ENCODE peak calls at places on chromosomes 4 and X, in eight cellular contexts. One of them, this sample, is unnamed.

GRCh38 chrX:68114573-68115199 is 318.6 kb downstream of the OPHN1 start:
- DNase-seq in HFFc6: peak; percentile 31
- DNase-seq in iris pigment epithelial cell: peak; percentile 28
- DNase-seq in WTC11: no peak
- DNase-seq in amniotic stem cell: no peak
- DNase-seq in neuronal stem cell: no peak
- DNase-seq in activated CD8-positive, alpha-beta memory T cell treated with anti-CD3 and anti-CD28 coated beads, Interleukin-2, amount 50 U/mL, for 4 hours: no peak
- DNase-seq in fibroblast of mammary gland: peak; percentile 43
- DNase-seq in this sample: no peak

GRCh38 chr4:149881744-149882143 is 66.1 kb upstream of the IQCM start:
- DNase-seq in activated CD8-positive, alpha-beta memory T cell treated with anti-CD3 and anti-CD28 coated beads, Interleukin-2, amount 50 U/mL, for 4 hours: no peak
- DNase-seq in neuronal stem cell: no peak
- DNase-seq in fibroblast of mammary gland: no peak
- DNase-seq in WTC11: no peak
- DNase-seq in HFFc6: no peak
- DNase-seq in iris pigment epithelial cell: no peak
- DNase-seq in amniotic stem cell: no peak
- DNase-seq in this sample: no peak

GRCh38 chrX:47210661-47211425 is 7.6 kb upstream of the CDK16 start:
- DNase-seq in iris pigment epithelial cell: no peak
- DNase-seq in fibroblast of mammary gland: no peak
- DNase-seq in neuronal stem cell: no peak
- DNase-seq in amniotic stem cell: no peak
- DNase-seq in activated CD8-positive, alpha-beta memory T cell treated with anti-CD3 and anti-CD28 coated beads, Interleukin-2, amount 50 U/mL, for 4 hours: no peak
- DNase-seq in HFFc6: no peak
- DNase-seq in WTC11: no peak
- DNase-seq in this sample: no peak

GRCh38 chrX:17242470-17242869 is 132.5 kb upstream of the NHS start:
- DNase-seq in WTC11: peak; percentile 35
- DNase-seq in iris pigment epithelial cell: peak; percentile 42
- DNase-seq in neuronal stem cell: peak; percentile 42
- DNase-seq in HFFc6: peak; percentile 31
- DNase-seq in fibroblast of mammary gland: peak; percentile 61
- DNase-seq in amniotic stem cell: no peak
- DNase-seq in activated CD8-positive, alpha-beta memory T cell treated with anti-CD3 and anti-CD28 coated beads, Interleukin-2, amount 50 U/mL, for 4 hours: no peak
- DNase-seq in this sample: peak; percentile 40

GRCh38 chr4:4681651-4682050 is 139.8 kb upstream of the STX18 start:
- DNase-seq in HFFc6: no peak
- DNase-seq in neuronal stem cell: no peak
- DNase-seq in WTC11: no peak
- DNase-seq in iris pigment epithelial cell: no peak
- DNase-seq in amniotic stem cell: no peak
- DNase-seq in fibroblast of mammary gland: no peak
- DNase-seq in activated CD8-positive, alpha-beta memory T cell treated with anti-CD3 and anti-CD28 coated beads, Interleukin-2, amount 50 U/mL, for 4 hours: no peak
- DNase-seq in this sample: no peak

GRCh38 chr4:10783351-10783750 is 98.8 kb upstream of the CLNK start:
- DNase-seq in HFFc6: peak; percentile 47
- DNase-seq in WTC11: no peak
- DNase-seq in amniotic stem cell: peak; percentile 8
- DNase-seq in activated CD8-positive, alpha-beta memory T cell treated with anti-CD3 and anti-CD28 coated beads, Interleukin-2, amount 50 U/mL, for 4 hours: no peak
- DNase-seq in iris pigment epithelial cell: peak; percentile 88
- DNase-seq in fibroblast of mammary gland: peak; percentile 73
- DNase-seq in neuronal stem cell: no peak
- DNase-seq in this sample: no peak

GRCh38 chr4:24443200-24443599 is 141.2 kb downstream of the DHX15 start:
- DNase-seq in activated CD8-positive, alpha-beta memory T cell treated with anti-CD3 and anti-CD28 coated beads, Interleukin-2, amount 50 U/mL, for 4 hours: no peak
- DNase-seq in HFFc6: no peak
- DNase-seq in fibroblast of mammary gland: no peak
- DNase-seq in WTC11: no peak
- DNase-seq in amniotic stem cell: no peak
- DNase-seq in neuronal stem cell: no peak
- DNase-seq in iris pigment epithelial cell: no peak
- DNase-seq in this sample: no peak

GRCh38 chrX:18549643-18550042 is 122.3 kb downstream of the RS1 start:
- DNase-seq in iris pigment epithelial cell: no peak
- DNase-seq in activated CD8-positive, alpha-beta memory T cell treated with anti-CD3 and anti-CD28 coated beads, Interleukin-2, amount 50 U/mL, for 4 hours: no peak
- DNase-seq in fibroblast of mammary gland: no peak
- DNase-seq in amniotic stem cell: no peak
- DNase-seq in HFFc6: no peak
- DNase-seq in WTC11: peak; percentile 13
- DNase-seq in neuronal stem cell: no peak
- DNase-seq in this sample: no peak

GRCh38 chrX:14051416-14051815 is 21.7 kb upstream of the GEMIN8 start:
- DNase-seq in fibroblast of mammary gland: peak; percentile 14
- DNase-seq in WTC11: no peak
- DNase-seq in HFFc6: no peak
- DNase-seq in amniotic stem cell: no peak
- DNase-seq in activated CD8-positive, alpha-beta memory T cell treated with anti-CD3 and anti-CD28 coated beads, Interleukin-2, amount 50 U/mL, for 4 hours: no peak
- DNase-seq in iris pigment epithelial cell: no peak
- DNase-seq in neuronal stem cell: no peak
- DNase-seq in this sample: no peak

GRCh38 chr4:185134176-185134869 is 8.7 kb upstream of the SLC25A4 start:
- DNase-seq in HFFc6: peak; percentile 51
- DNase-seq in amniotic stem cell: peak; percentile 38
- DNase-seq in iris pigment epithelial cell: peak; percentile 58
- DNase-seq in fibroblast of mammary gland: peak; percentile 62
- DNase-seq in neuronal stem cell: no peak
- DNase-seq in WTC11: no peak
- DNase-seq in activated CD8-positive, alpha-beta memory T cell treated with anti-CD3 and anti-CD28 coated beads, Interleukin-2, amount 50 U/mL, for 4 hours: no peak
- DNase-seq in this sample: no peak

GRCh38 chr4:106149911-106150310 is 166.1 kb downstream of the TBCK start:
- DNase-seq in fibroblast of mammary gland: no peak
- DNase-seq in activated CD8-positive, alpha-beta memory T cell treated with anti-CD3 and anti-CD28 coated beads, Interleukin-2, amount 50 U/mL, for 4 hours: no peak
- DNase-seq in iris pigment epithelial cell: no peak
- DNase-seq in WTC11: no peak
- DNase-seq in neuronal stem cell: peak; percentile 6
- DNase-seq in HFFc6: no peak
- DNase-seq in amniotic stem cell: no peak
- DNase-seq in this sample: no peak

GRCh38 chr4:2788532-2789103 is 4.3 kb upstream of the SH3BP2 start:
- DNase-seq in fibroblast of mammary gland: no peak
- DNase-seq in HFFc6: no peak
- DNase-seq in WTC11: no peak
- DNase-seq in activated CD8-positive, alpha-beta memory T cell treated with anti-CD3 and anti-CD28 coated beads, Interleukin-2, amount 50 U/mL, for 4 hours: no peak
- DNase-seq in amniotic stem cell: no peak
- DNase-seq in neuronal stem cell: no peak
- DNase-seq in iris pigment epithelial cell: no peak
- DNase-seq in this sample: no peak

GRCh38 chr4:137677851-137678250 is 145.6 kb upstream of the PCDH18 start:
- DNase-seq in fibroblast of mammary gland: peak; percentile 90
- DNase-seq in WTC11: no peak
- DNase-seq in HFFc6: peak; percentile 86
- DNase-seq in activated CD8-positive, alpha-beta memory T cell treated with anti-CD3 and anti-CD28 coated beads, Interleukin-2, amount 50 U/mL, for 4 hours: no peak
- DNase-seq in amniotic stem cell: peak; percentile 59
- DNase-seq in neuronal stem cell: no peak
- DNase-seq in iris pigment epithelial cell: peak; percentile 60
- DNase-seq in this sample: no peak

GRCh38 chrX:136728393-136728792 is 52.3 kb downstream of the ARHGEF6 start:
- DNase-seq in neuronal stem cell: no peak
- DNase-seq in amniotic stem cell: no peak
- DNase-seq in HFFc6: no peak
- DNase-seq in WTC11: no peak
- DNase-seq in iris pigment epithelial cell: no peak
- DNase-seq in fibroblast of mammary gland: no peak
- DNase-seq in activated CD8-positive, alpha-beta memory T cell treated with anti-CD3 and anti-CD28 coated beads, Interleukin-2, amount 50 U/mL, for 4 hours: no peak
- DNase-seq in this sample: no peak

GRCh38 chr4:28287837-28288236 is 1427.2 kb downstream of the STIM2 start:
- DNase-seq in HFFc6: peak; percentile 100
- DNase-seq in activated CD8-positive, alpha-beta memory T cell treated with anti-CD3 and anti-CD28 coated beads, Interleukin-2, amount 50 U/mL, for 4 hours: no peak
- DNase-seq in amniotic stem cell: peak; percentile 95
- DNase-seq in fibroblast of mammary gland: peak; percentile 99
- DNase-seq in neuronal stem cell: no peak
- DNase-seq in iris pigment epithelial cell: peak; percentile 99
- DNase-seq in WTC11: no peak
- DNase-seq in this sample: no peak

GRCh38 chrX:43224496-43224895 is 431.6 kb upstream of the MAOA start:
- DNase-seq in iris pigment epithelial cell: no peak
- DNase-seq in HFFc6: no peak
- DNase-seq in neuronal stem cell: no peak
- DNase-seq in activated CD8-positive, alpha-beta memory T cell treated with anti-CD3 and anti-CD28 coated beads, Interleukin-2, amount 50 U/mL, for 4 hours: no peak
- DNase-seq in WTC11: no peak
- DNase-seq in amniotic stem cell: no peak
- DNase-seq in fibroblast of mammary gland: no peak
- DNase-seq in this sample: no peak

GRCh38 chrX:17549005-17549685 is 174.1 kb downstream of the NHS start:
- DNase-seq in HFFc6: no peak
- DNase-seq in iris pigment epithelial cell: no peak
- DNase-seq in fibroblast of mammary gland: no peak
- DNase-seq in neuronal stem cell: no peak
- DNase-seq in activated CD8-positive, alpha-beta memory T cell treated with anti-CD3 and anti-CD28 coated beads, Interleukin-2, amount 50 U/mL, for 4 hours: no peak
- DNase-seq in amniotic stem cell: no peak
- DNase-seq in WTC11: no peak
- DNase-seq in this sample: no peak

GRCh38 chr4:109559625-109559982 is 442 bp upstream of the MCUB start:
- DNase-seq in iris pigment epithelial cell: peak; percentile 52
- DNase-seq in activated CD8-positive, alpha-beta memory T cell treated with anti-CD3 and anti-CD28 coated beads, Interleukin-2, amount 50 U/mL, for 4 hours: no peak
- DNase-seq in HFFc6: no peak
- DNase-seq in fibroblast of mammary gland: no peak
- DNase-seq in neuronal stem cell: no peak
- DNase-seq in WTC11: peak; percentile 63
- DNase-seq in amniotic stem cell: no peak
- DNase-seq in this sample: peak; percentile 27

GRCh38 chr4:64016893-64017292 is 392.4 kb downstream of the TECRL start:
- DNase-seq in WTC11: no peak
- DNase-seq in iris pigment epithelial cell: no peak
- DNase-seq in amniotic stem cell: no peak
- DNase-seq in HFFc6: no peak
- DNase-seq in fibroblast of mammary gland: no peak
- DNase-seq in activated CD8-positive, alpha-beta memory T cell treated with anti-CD3 and anti-CD28 coated beads, Interleukin-2, amount 50 U/mL, for 4 hours: no peak
- DNase-seq in neuronal stem cell: no peak
- DNase-seq in this sample: no peak

GRCh38 chr4:5433196-5433595 is 275.2 kb downstream of the EVC2 start:
- DNase-seq in WTC11: no peak
- DNase-seq in amniotic stem cell: no peak
- DNase-seq in HFFc6: no peak
- DNase-seq in fibroblast of mammary gland: no peak
- DNase-seq in neuronal stem cell: no peak
- DNase-seq in activated CD8-positive, alpha-beta memory T cell treated with anti-CD3 and anti-CD28 coated beads, Interleukin-2, amount 50 U/mL, for 4 hours: no peak
- DNase-seq in iris pigment epithelial cell: no peak
- DNase-seq in this sample: no peak

GRCh38 chrX:39261446-39262147 is 460.3 kb downstream of the MID1IP1 start:
- DNase-seq in HFFc6: peak; percentile 45
- DNase-seq in activated CD8-positive, alpha-beta memory T cell treated with anti-CD3 and anti-CD28 coated beads, Interleukin-2, amount 50 U/mL, for 4 hours: no peak
- DNase-seq in fibroblast of mammary gland: peak; percentile 68
- DNase-seq in amniotic stem cell: no peak
- DNase-seq in neuronal stem cell: peak; percentile 4
- DNase-seq in WTC11: no peak
- DNase-seq in iris pigment epithelial cell: peak; percentile 45
- DNase-seq in this sample: peak; percentile 36

GRCh38 chrX:69028761-69029120 is 136.5 kb downstream of the PJA1 start:
- DNase-seq in fibroblast of mammary gland: no peak
- DNase-seq in amniotic stem cell: no peak
- DNase-seq in WTC11: no peak
- DNase-seq in activated CD8-positive, alpha-beta memory T cell treated with anti-CD3 and anti-CD28 coated beads, Interleukin-2, amount 50 U/mL, for 4 hours: no peak
- DNase-seq in iris pigment epithelial cell: no peak
- DNase-seq in neuronal stem cell: no peak
- DNase-seq in HFFc6: no peak
- DNase-seq in this sample: no peak

GRCh38 chr4:98522603-98523395 is 135.6 kb downstream of the TSPAN5 start:
- DNase-seq in iris pigment epithelial cell: peak; percentile 95
- DNase-seq in fibroblast of mammary gland: peak; percentile 90
- DNase-seq in HFFc6: peak; percentile 89
- DNase-seq in WTC11: no peak
- DNase-seq in activated CD8-positive, alpha-beta memory T cell treated with anti-CD3 and anti-CD28 coated beads, Interleukin-2, amount 50 U/mL, for 4 hours: no peak
- DNase-seq in amniotic stem cell: peak; percentile 81
- DNase-seq in neuronal stem cell: peak; percentile 42
- DNase-seq in this sample: no peak

GRCh38 chr4:105483840-105484239 is 10.0 kb upstream of the PPA2 start:
- DNase-seq in neuronal stem cell: no peak
- DNase-seq in WTC11: no peak
- DNase-seq in amniotic stem cell: no peak
- DNase-seq in activated CD8-positive, alpha-beta memory T cell treated with anti-CD3 and anti-CD28 coated beads, Interleukin-2, amount 50 U/mL, for 4 hours: no peak
- DNase-seq in fibroblast of mammary gland: no peak
- DNase-seq in iris pigment epithelial cell: no peak
- DNase-seq in HFFc6: no peak
- DNase-seq in this sample: no peak

GRCh38 chr4:71445819-71446218 is 107.0 kb downstream of the SLC4A4 start:
- DNase-seq in neuronal stem cell: no peak
- DNase-seq in amniotic stem cell: no peak
- DNase-seq in activated CD8-positive, alpha-beta memory T cell treated with anti-CD3 and anti-CD28 coated beads, Interleukin-2, amount 50 U/mL, for 4 hours: no peak
- DNase-seq in fibroblast of mammary gland: no peak
- DNase-seq in WTC11: no peak
- DNase-seq in HFFc6: no peak
- DNase-seq in iris pigment epithelial cell: no peak
- DNase-seq in this sample: no peak

GRCh38 chr4:74206088-74206826 is 48.3 kb downstream of the MTHFD2L start:
- DNase-seq in amniotic stem cell: no peak
- DNase-seq in activated CD8-positive, alpha-beta memory T cell treated with anti-CD3 and anti-CD28 coated beads, Interleukin-2, amount 50 U/mL, for 4 hours: no peak
- DNase-seq in WTC11: no peak
- DNase-seq in fibroblast of mammary gland: no peak
- DNase-seq in neuronal stem cell: no peak
- DNase-seq in iris pigment epithelial cell: peak; percentile 84
- DNase-seq in HFFc6: no peak
- DNase-seq in this sample: no peak

This sample was measured in NT2/D1.